ENCODE peak calls at places on chromosomes 16 and 17, in four cellular contexts. Z is CD8-positive, alpha-beta T cell; J is endothelial cell of umbilical vein; O is WERI-Rb-1. H is an unnamed sample.
A peak's percentile ranks its signal among the peaks of the same experiment; 100 is the strongest.

GRCh38 chr17:51434434-51435170 is 174.3 kb downstream of the UTP18 start:
- DNase-seq in J (no peak), Z (no peak), O (no peak), H (no peak)

GRCh38 chr17:38598995-38599394 is 6.8 kb downstream of the SRCIN1 start:
- DNase-seq in J (no peak), O (no peak), Z (no peak), H (no peak)

GRCh38 chr17:42918902-42919521 is 18.4 kb downstream of the G6PC1 start:
- DNase-seq in J (no peak), O (no peak), Z (no peak), H (no peak)

GRCh38 chr17:43784628-43785101 is 4.4 kb downstream of the CFAP97D1 start:
- DNase-seq in O (no peak), Z (no peak), J (no peak), H (no peak)

GRCh38 chr17:55763856-55764255 is 13.0 kb downstream of the PCTP start:
- DNase-seq in O (no peak), J (peak; percentile 71), Z (no peak), H (no peak)

GRCh38 chr16:68472581-68472980 is 24.3 kb upstream of the SMPD3 start:
- DNase-seq in J (no peak), O (no peak), Z (no peak), H (no peak)

GRCh38 chr16:709651-710499 is 4.3 kb upstream of the FBXL16 start:
- DNase-seq in J (no peak), O (peak; percentile 80), Z (no peak), H (no peak)

GRCh38 chr17:76191891-76192290 is 48.4 kb downstream of the RNF157 start:
- DNase-seq in J (no peak), Z (peak; percentile 69), O (no peak), H (peak; percentile 69)

GRCh38 chr17:79706931-79707382 is 23.8 kb upstream of the ENPP7 start:
- DNase-seq in J (no peak), O (peak; percentile 100), Z (no peak), H (no peak)

GRCh38 chr17:39629494-39629880 is 2.7 kb downstream of the PPP1R1B start:
- DNase-seq in J (no peak), O (no peak), Z (no peak), H (no peak)

GRCh38 chr17:39633570-39634183 is 3.3 kb upstream of the STARD3 start:
- DNase-seq in Z (no peak), O (no peak), J (no peak), H (no peak)

GRCh38 chr17:39632153-39632941 is 4.6 kb upstream of the STARD3 start:
- DNase-seq in Z (no peak), O (peak; percentile 77), J (no peak), H (no peak)

GRCh38 chr17:39629894-39630293 is 3.1 kb downstream of the PPP1R1B start:
- DNase-seq in O (no peak), J (no peak), Z (peak; percentile 5), H (no peak)

GRCh38 chr17:39631403-39631802 is 4.7 kb downstream of the PPP1R1B start:
- DNase-seq in J (no peak), Z (no peak), O (no peak), H (no peak)
- H3K4me3 ChIP-seq in J (no peak overlapping the region), Z (no peak overlapping the region), O (no peak overlapping the region), H (no peak overlapping the region)

GRCh38 chr17:21377821-21378396 is 1.8 kb downstream of the KCNJ12 start:
- DNase-seq in Z (no peak), J (no peak), O (no peak), H (no peak)
- TF ChIP-seq CTCF in Z (no peak), J (no peak), O (peak; percentile 32), H (no peak)

GRCh38 chr16:28837672-28838557 is 8.2 kb downstream of the TUFM start:
- DNase-seq in O (no peak), Z (no peak), J (no peak), H (no peak)

GRCh38 chr16:28839899-28840298 is 6.2 kb downstream of the TUFM start:
- DNase-seq in O (no peak), Z (no peak), J (no peak), H (no peak)

GRCh38 chr16:28839004-28839639 is 7.0 kb downstream of the TUFM start:
- DNase-seq in O (no peak), J (no peak), Z (no peak), H (no peak)

GRCh38 chr16:28836761-28837064 is 9.4 kb downstream of the TUFM start:
- DNase-seq in J (no peak), O (no peak), Z (no peak), H (no peak)

GRCh38 chr16:28838558-28838918 is 7.6 kb downstream of the TUFM start:
- DNase-seq in J (no peak), O (no peak), Z (no peak), H (no peak)
- H3K36me3 ChIP-seq in J (peaks cover 48% of the 10 kb centered on the region), O (peaks cover 74% of the 10 kb centered on the region), Z (peaks cover 45% of the 10 kb centered on the region), H (peaks cover 44% of the 10 kb centered on the region)

GRCh38 chr17:74356640-74357465 is 4.8 kb downstream of the BTBD17 start:
- DNase-seq in Z (no peak), J (no peak), O (no peak), H (no peak)
- H3K4me3 ChIP-seq in Z (no peak overlapping the region), J (no peak overlapping the region), O (no peak overlapping the region), H (no peak overlapping the region)

GRCh38 chr17:63835167-63835720 is 7.2 kb downstream of the SMARCD2 start:
- DNase-seq in O (no peak), J (no peak), Z (no peak), H (no peak)

GRCh38 chr17:63833741-63834373 is 6.4 kb upstream of the FTSJ3 start:
- DNase-seq in J (no peak), O (no peak), Z (no peak), H (no peak)

GRCh38 chr17:63833026-63833740 is 5.7 kb upstream of the FTSJ3 start:
- DNase-seq in O (peak; percentile 84), J (no peak), Z (no peak), H (no peak)

GRCh38 chr17:63832455-63832854 is 5.0 kb upstream of the FTSJ3 start:
- DNase-seq in Z (no peak), J (no peak), O (no peak), H (no peak)

DNA sequence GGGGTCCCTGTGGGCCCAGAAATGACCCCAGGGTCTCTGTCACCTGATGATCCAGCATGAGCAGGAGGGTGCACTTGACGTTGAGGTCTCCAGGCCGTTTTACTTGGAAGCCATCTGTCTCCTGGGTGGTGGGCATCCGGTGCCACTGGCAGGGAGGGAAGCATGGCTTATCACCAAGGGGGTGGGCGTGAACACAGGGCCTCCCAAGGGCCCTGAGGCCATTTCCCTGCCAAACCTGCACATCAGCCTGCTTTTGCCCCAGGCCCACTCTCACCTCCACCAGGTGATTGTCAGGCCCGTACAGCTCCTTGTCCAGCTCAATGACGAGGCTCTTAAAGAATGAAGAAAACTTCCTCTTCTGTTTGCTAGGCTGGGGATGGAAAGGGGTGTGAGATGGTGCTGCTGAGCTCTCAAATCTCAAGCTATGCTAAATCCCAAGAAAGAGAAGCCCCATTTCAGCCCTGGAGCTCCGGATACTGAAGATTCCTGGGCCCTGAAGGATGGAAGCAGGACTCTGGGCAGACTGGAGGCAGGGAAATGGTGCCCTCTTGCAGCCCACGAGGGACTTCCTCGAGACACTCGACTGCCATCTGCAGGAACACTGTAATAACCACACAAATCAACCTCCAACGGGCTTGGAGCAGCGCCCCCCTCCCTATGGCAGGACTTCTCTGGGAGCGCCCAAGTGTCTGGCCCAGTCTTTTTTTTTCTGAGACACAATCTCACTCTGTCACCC is 7.1 kb upstream of the FTSJ3 start:
- DNase-seq in Z (peak; percentile 54), O (peak; percentile 84), J (peak; percentile 83), H (no peak)
- TF ChIP-seq CTCF in Z (peak; percentile 40), O (peak; percentile 83), J (peak; percentile 76), H (peak; percentile 53)

GRCh38 chr16:87698241-87698640 is 67.5 kb downstream of the KLHDC4 start:
- DNase-seq in J (no peak), Z (no peak), O (no peak), H (peak; percentile 74)
- H3K36me3 ChIP-seq in J (peaks cover 4% of the 10 kb centered on the region), Z (no peaks in the 10 kb centered on the region), O (peaks cover 9% of the 10 kb centered on the region), H (peaks cover 11% of the 10 kb centered on the region)

H was measured in GM06990.